ENCODE peak calls at places on chromosomes 6 and 20, in seven cellular contexts. One of them, this sample, is unnamed.

GRCh38 chr6:69936674-69937363 is 70.5 kb downstream of the COL19A1 start:
- DNase-seq in A549: no peak
- DNase-seq in pancreas: no peak
- DNase-seq in tibial nerve: no peak
- DNase-seq in suprapubic skin: no peak
- DNase-seq in GM23338: peak
- DNase-seq in fibroblast of villous mesenchyme: no peak
- DNase-seq in this sample: no peak

GRCh38 chr6:35048631-35049083 is 92.5 kb downstream of the TCP11 start:
- DNase-seq in A549: no peak
- DNase-seq in pancreas: peak
- DNase-seq in tibial nerve: no peak
- DNase-seq in suprapubic skin: no peak
- DNase-seq in GM23338: peak
- DNase-seq in fibroblast of villous mesenchyme: peak
- DNase-seq in this sample: peak

GRCh38 chr6:87702589-87702945 is 534 bp upstream of the AKIRIN2 start:
- DNase-seq in A549: no peak
- DNase-seq in pancreas: no peak
- DNase-seq in tibial nerve: no peak
- DNase-seq in suprapubic skin: no peak
- DNase-seq in GM23338: peak
- DNase-seq in fibroblast of villous mesenchyme: peak
- DNase-seq in this sample: peak

GRCh38 chr6:88383183-88383582 is 217.0 kb upstream of the CNR1 start:
- DNase-seq in A549: no peak
- DNase-seq in pancreas: no peak
- DNase-seq in tibial nerve: no peak
- DNase-seq in suprapubic skin: no peak
- DNase-seq in GM23338: no peak
- DNase-seq in fibroblast of villous mesenchyme: no peak
- DNase-seq in this sample: peak

GRCh38 chr6:14567842-14568241 is 450.3 kb downstream of the CD83 start:
- DNase-seq in A549: no peak
- DNase-seq in pancreas: no peak
- DNase-seq in tibial nerve: no peak
- DNase-seq in suprapubic skin: no peak
- DNase-seq in GM23338: no peak
- DNase-seq in fibroblast of villous mesenchyme: no peak
- DNase-seq in this sample: no peak

GRCh38 chr20:50136822-50137599 is 16.5 kb downstream of the PEDS1 start:
- DNase-seq in A549: no peak
- DNase-seq in pancreas: no peak
- DNase-seq in tibial nerve: no peak
- DNase-seq in suprapubic skin: no peak
- DNase-seq in GM23338: no peak
- DNase-seq in fibroblast of villous mesenchyme: peak
- DNase-seq in this sample: peak

GRCh38 chr6:169566961-169567360 is 134.9 kb downstream of the WDR27 start:
- DNase-seq in A549: no peak
- DNase-seq in pancreas: no peak
- DNase-seq in tibial nerve: no peak
- DNase-seq in suprapubic skin: no peak
- DNase-seq in GM23338: no peak
- DNase-seq in fibroblast of villous mesenchyme: no peak
- DNase-seq in this sample: no peak

GRCh38 chr6:106141441-106142237 is 55.5 kb downstream of the PRDM1 start:
- DNase-seq in A549: no peak
- DNase-seq in pancreas: no peak
- DNase-seq in tibial nerve: no peak
- DNase-seq in suprapubic skin: no peak
- DNase-seq in GM23338: no peak
- DNase-seq in fibroblast of villous mesenchyme: no peak
- DNase-seq in this sample: no peak

GRCh38 chr6:113405326-113406050 is 451.7 kb upstream of the MARCKS start:
- DNase-seq in A549: no peak
- DNase-seq in pancreas: no peak
- DNase-seq in tibial nerve: no peak
- DNase-seq in suprapubic skin: no peak
- DNase-seq in GM23338: no peak
- DNase-seq in fibroblast of villous mesenchyme: peak
- DNase-seq in this sample: no peak

DNA sequence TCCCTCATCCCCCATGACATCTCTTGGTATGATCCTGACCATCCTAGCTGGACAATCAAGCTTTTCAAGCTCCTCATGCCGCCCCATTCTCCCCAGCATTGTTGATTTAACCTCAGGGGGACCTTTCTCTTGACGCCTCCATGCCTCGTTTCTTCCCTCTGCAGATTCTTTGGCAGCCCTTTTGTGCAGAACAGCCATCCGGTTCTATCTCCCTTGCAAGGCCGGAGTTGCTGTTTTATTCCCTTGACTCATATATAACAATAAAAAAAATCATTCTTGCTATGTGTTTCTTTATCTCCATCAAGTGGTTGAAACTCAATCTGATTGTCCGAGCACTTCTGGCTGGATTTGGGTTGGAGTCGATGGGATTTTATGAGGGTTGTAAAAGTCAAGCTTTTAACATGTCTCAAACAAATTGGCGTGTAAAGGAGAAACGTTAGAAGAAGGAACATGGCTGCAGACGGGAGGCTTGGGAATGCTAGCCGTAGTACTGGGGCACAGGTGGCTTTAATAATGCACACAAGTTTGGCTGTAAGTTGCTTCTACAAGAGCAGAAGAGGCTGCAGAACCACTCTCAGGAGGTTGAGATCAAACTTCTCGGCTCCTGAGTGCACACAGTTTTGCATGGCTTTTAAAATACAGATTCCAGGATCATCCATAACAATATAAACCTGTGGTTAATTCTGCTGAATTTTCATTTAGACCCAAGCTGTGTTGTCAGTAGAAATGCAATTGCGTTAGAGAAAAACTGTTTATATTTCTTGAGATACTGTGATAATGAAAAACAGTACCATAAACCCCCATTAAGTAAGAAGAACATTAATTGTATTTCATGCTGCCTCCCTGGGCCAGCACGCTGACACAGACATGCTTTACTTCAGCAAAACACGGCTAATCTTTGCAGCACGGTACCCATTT is 4.1 kb upstream of the SULF2 start:
- DNase-seq in A549: no peak
- DNase-seq in pancreas: no peak
- DNase-seq in tibial nerve: no peak
- DNase-seq in suprapubic skin: no peak
- DNase-seq in GM23338: no peak
- DNase-seq in fibroblast of villous mesenchyme: peak
- DNase-seq in this sample: no peak
- H3K4me3 ChIP-seq in A549: no peak
- H3K4me3 ChIP-seq in pancreas: no peak
- H3K4me3 ChIP-seq in tibial nerve: no peak
- H3K4me3 ChIP-seq in suprapubic skin: no peak
- H3K4me3 ChIP-seq in GM23338: no peak
- H3K4me3 ChIP-seq in fibroblast of villous mesenchyme: no peak
- H3K4me3 ChIP-seq in this sample: no peak

GRCh38 chr6:524803-525202 is 132.1 kb downstream of the HUS1B start:
- DNase-seq in A549: no peak
- DNase-seq in pancreas: no peak
- DNase-seq in tibial nerve: no peak
- DNase-seq in suprapubic skin: no peak
- DNase-seq in GM23338: no peak
- DNase-seq in fibroblast of villous mesenchyme: no peak
- DNase-seq in this sample: peak
- TF ChIP-seq CTCF in A549: no peak
- TF ChIP-seq CTCF in pancreas: no peak
- TF ChIP-seq CTCF in tibial nerve: no peak
- TF ChIP-seq CTCF in suprapubic skin: no peak
- TF ChIP-seq CTCF in GM23338: peak
- TF ChIP-seq CTCF in fibroblast of villous mesenchyme: no peak
- TF ChIP-seq CTCF in this sample: peak

GRCh38 chr6:27830212-27830664 is 82.0 kb downstream of the OR2B2 start:
- DNase-seq in A549: no peak
- DNase-seq in pancreas: no peak
- DNase-seq in tibial nerve: no peak
- DNase-seq in suprapubic skin: no peak
- DNase-seq in GM23338: peak
- DNase-seq in fibroblast of villous mesenchyme: peak
- DNase-seq in this sample: no peak

GRCh38 chr6:27825025-27825823 is 87.0 kb downstream of the OR2B2 start:
- DNase-seq in A549: no peak
- DNase-seq in pancreas: no peak
- DNase-seq in tibial nerve: no peak
- DNase-seq in suprapubic skin: no peak
- DNase-seq in GM23338: no peak
- DNase-seq in fibroblast of villous mesenchyme: peak
- DNase-seq in this sample: no peak

GRCh38 chr6:27834879-27835549 is 77.2 kb downstream of the OR2B2 start:
- DNase-seq in A549: no peak
- DNase-seq in pancreas: no peak
- DNase-seq in tibial nerve: no peak
- DNase-seq in suprapubic skin: no peak
- DNase-seq in GM23338: no peak
- DNase-seq in fibroblast of villous mesenchyme: no peak
- DNase-seq in this sample: no peak

GRCh38 chr6:27834384-27834783 is 77.8 kb downstream of the OR2B2 start:
- DNase-seq in A549: no peak
- DNase-seq in pancreas: no peak
- DNase-seq in tibial nerve: no peak
- DNase-seq in suprapubic skin: no peak
- DNase-seq in GM23338: no peak
- DNase-seq in fibroblast of villous mesenchyme: no peak
- DNase-seq in this sample: peak

GRCh38 chr6:27829453-27830211 is 82.6 kb downstream of the OR2B2 start:
- DNase-seq in A549: no peak
- DNase-seq in pancreas: no peak
- DNase-seq in tibial nerve: no peak
- DNase-seq in suprapubic skin: no peak
- DNase-seq in GM23338: no peak
- DNase-seq in fibroblast of villous mesenchyme: no peak
- DNase-seq in this sample: no peak
- H3K4me3 ChIP-seq in A549: peak
- H3K4me3 ChIP-seq in pancreas: no peak
- H3K4me3 ChIP-seq in tibial nerve: no peak
- H3K4me3 ChIP-seq in suprapubic skin: no peak
- H3K4me3 ChIP-seq in GM23338: peak
- H3K4me3 ChIP-seq in fibroblast of villous mesenchyme: peak
- H3K4me3 ChIP-seq in this sample: peak

GRCh38 chr6:71392286-71392685 is 103.7 kb downstream of the OGFRL1 start:
- DNase-seq in A549: no peak
- DNase-seq in pancreas: no peak
- DNase-seq in tibial nerve: no peak
- DNase-seq in suprapubic skin: no peak
- DNase-seq in GM23338: no peak
- DNase-seq in fibroblast of villous mesenchyme: peak
- DNase-seq in this sample: no peak
- TF ChIP-seq CTCF in A549: no peak
- TF ChIP-seq CTCF in pancreas: no peak
- TF ChIP-seq CTCF in tibial nerve: no peak
- TF ChIP-seq CTCF in suprapubic skin: no peak
- TF ChIP-seq CTCF in GM23338: no peak
- TF ChIP-seq CTCF in fibroblast of villous mesenchyme: no peak
- TF ChIP-seq CTCF in this sample: no peak

DNA sequence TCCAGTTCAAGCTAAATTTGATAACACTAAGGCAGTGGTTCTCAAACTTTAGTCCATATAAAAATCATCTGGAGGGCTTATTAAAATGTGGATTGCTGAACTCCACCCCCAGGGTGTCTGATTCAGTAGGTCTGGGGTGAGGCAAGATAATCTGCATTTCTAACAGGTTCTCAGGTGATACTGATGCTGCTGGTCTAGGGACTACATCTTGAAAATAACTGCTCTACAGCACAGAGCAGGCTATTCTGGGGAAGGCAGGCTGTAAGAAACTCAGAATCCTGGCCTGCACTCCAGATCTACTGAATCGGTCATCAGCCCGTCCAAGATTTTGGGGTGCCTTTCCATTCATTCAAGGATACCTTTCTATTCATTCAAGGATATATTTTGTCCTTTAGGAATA is 11.5 kb downstream of the CALHM5 start:
- DNase-seq in A549: no peak
- DNase-seq in pancreas: no peak
- DNase-seq in tibial nerve: no peak
- DNase-seq in suprapubic skin: no peak
- DNase-seq in GM23338: peak
- DNase-seq in fibroblast of villous mesenchyme: no peak
- DNase-seq in this sample: no peak
- H3K4me3 ChIP-seq in A549: no peak
- H3K4me3 ChIP-seq in pancreas: no peak
- H3K4me3 ChIP-seq in tibial nerve: no peak
- H3K4me3 ChIP-seq in suprapubic skin: no peak
- H3K4me3 ChIP-seq in GM23338: no peak
- H3K4me3 ChIP-seq in fibroblast of villous mesenchyme: no peak
- H3K4me3 ChIP-seq in this sample: no peak

GRCh38 chr6:166442131-166442530 is 59.4 kb upstream of the MPC1 start:
- DNase-seq in A549: no peak
- DNase-seq in pancreas: no peak
- DNase-seq in tibial nerve: no peak
- DNase-seq in suprapubic skin: peak
- DNase-seq in GM23338: no peak
- DNase-seq in fibroblast of villous mesenchyme: no peak
- DNase-seq in this sample: no peak

GRCh38 chr6:166444446-166444845 is 61.7 kb upstream of the MPC1 start:
- DNase-seq in A549: no peak
- DNase-seq in pancreas: no peak
- DNase-seq in tibial nerve: no peak
- DNase-seq in suprapubic skin: no peak
- DNase-seq in GM23338: no peak
- DNase-seq in fibroblast of villous mesenchyme: no peak
- DNase-seq in this sample: no peak

GRCh38 chr6:166441641-166442078 is 58.9 kb upstream of the MPC1 start:
- DNase-seq in A549: no peak
- DNase-seq in pancreas: no peak
- DNase-seq in tibial nerve: no peak
- DNase-seq in suprapubic skin: peak
- DNase-seq in GM23338: no peak
- DNase-seq in fibroblast of villous mesenchyme: no peak
- DNase-seq in this sample: no peak

GRCh38 chr6:166440729-166441128 is 58.0 kb upstream of the MPC1 start:
- DNase-seq in A549: no peak
- DNase-seq in pancreas: no peak
- DNase-seq in tibial nerve: no peak
- DNase-seq in suprapubic skin: no peak
- DNase-seq in GM23338: no peak
- DNase-seq in fibroblast of villous mesenchyme: no peak
- DNase-seq in this sample: no peak

GRCh38 chr6:166443166-166443565 is 60.4 kb upstream of the MPC1 start:
- DNase-seq in A549: no peak
- DNase-seq in pancreas: no peak
- DNase-seq in tibial nerve: no peak
- DNase-seq in suprapubic skin: no peak
- DNase-seq in GM23338: no peak
- DNase-seq in fibroblast of villous mesenchyme: no peak
- DNase-seq in this sample: no peak
- TF ChIP-seq CTCF in A549: no peak
- TF ChIP-seq CTCF in pancreas: no peak
- TF ChIP-seq CTCF in tibial nerve: no peak
- TF ChIP-seq CTCF in suprapubic skin: no peak
- TF ChIP-seq CTCF in GM23338: peak
- TF ChIP-seq CTCF in fibroblast of villous mesenchyme: no peak
- TF ChIP-seq CTCF in this sample: peak

This sample was measured in choroid plexus epithelial cell.